ENCODE peak calls at places on chromosomes 6 and 20, in seven cellular contexts. Z, S, H, K, P, L and N are unnamed samples.

GRCh38 chr6:120938164-120938875 is 396.0 kb downstream of the TBC1D32 start:
- DNase-seq in Z (no peak), S (no peak), H (no peak), K (no peak), P (no peak), L (no peak), N (no peak)

GRCh38 chr20:47502271-47502730 is 614 bp downstream of the NCOA3 start:
- DNase-seq in Z (no peak), S (peak; percentile 30), H (no peak), K (peak; percentile 37), P (peak; percentile 60), L (no peak), N (no peak)

GRCh38 chr6:56727097-56727845 is 84.6 kb upstream of the DST start:
- DNase-seq in Z (peak; percentile 12), S (no peak), H (no peak), K (peak; percentile 26), P (no peak), L (no peak), N (no peak)

GRCh38 chr6:18503588-18504231 is 116.6 kb downstream of the RNF144B start:
- DNase-seq in Z (peak; percentile 81), S (peak; percentile 71), H (peak; percentile 66), K (peak; percentile 84), P (no peak), L (peak; percentile 89), N (peak; percentile 47)

GRCh38 chr6:537114-537513 is 119.8 kb downstream of the HUS1B start:
- DNase-seq in Z (no peak), S (no peak), H (no peak), K (no peak), P (no peak), L (no peak), N (no peak)

GRCh38 chr6:38154731-38155130 is 335.2 kb downstream of the ZFAND3 start:
- DNase-seq in Z (no peak), S (no peak), H (no peak), K (no peak), P (no peak), L (no peak), N (no peak)

GRCh38 chr6:40552926-40553325 is 34.2 kb downstream of the LRFN2 start:
- DNase-seq in Z (no peak), S (no peak), H (no peak), K (no peak), P (no peak), L (no peak), N (no peak)

GRCh38 chr20:52230406-52230805 is 38.8 kb upstream of the ZFP64 start:
- DNase-seq in Z (peak; percentile 66), S (no peak), H (no peak), K (peak; percentile 27), P (no peak), L (no peak), N (peak; percentile 81)

GRCh38 chr6:93343476-93343875 is 75.9 kb downstream of the EPHA7 start:
- DNase-seq in Z (no peak), S (no peak), H (no peak), K (no peak), P (no peak), L (no peak), N (no peak)

DNA sequence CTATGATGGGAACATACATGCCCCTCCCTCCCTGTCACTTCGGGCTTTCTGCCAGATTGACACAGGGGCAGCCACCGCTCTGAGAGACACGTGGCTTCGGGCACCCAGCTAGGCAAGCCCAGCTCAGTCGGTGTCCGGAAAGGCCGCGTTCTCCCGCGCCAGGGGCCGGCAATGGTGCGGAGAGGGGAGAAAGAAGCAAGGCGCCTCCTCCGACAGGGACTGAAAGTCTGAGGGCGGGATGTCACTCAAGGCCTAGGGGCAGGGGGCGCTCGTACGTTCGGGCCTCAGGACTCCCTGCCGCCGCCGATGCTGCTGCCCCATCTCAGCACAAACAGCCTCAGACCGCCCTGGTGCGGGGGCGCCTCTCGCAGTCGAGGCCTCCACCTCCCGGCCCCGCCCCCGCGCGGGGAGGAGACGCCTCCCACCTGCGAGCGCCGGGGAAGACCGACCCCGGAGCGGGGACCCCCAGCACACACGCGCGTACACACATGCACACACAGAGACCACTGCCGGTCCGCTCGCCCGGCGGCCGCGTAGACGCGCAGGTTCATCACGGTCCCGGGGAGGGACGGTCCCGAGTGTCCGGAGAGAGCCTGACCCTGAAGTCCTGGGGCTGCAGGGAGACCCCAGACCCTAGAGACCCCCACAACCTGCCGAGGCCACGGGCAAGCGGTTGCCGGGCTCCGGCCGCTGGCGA is 1.9 kb downstream of the GRM4 start:
- DNase-seq in Z (no peak), S (no peak), H (no peak), K (peak; percentile 69), P (no peak), L (peak; percentile 66), N (no peak)
- H3K4me3 ChIP-seq in Z (no peak overlapping the region), S (no peak overlapping the region), H (no peak overlapping the region), K (no peak overlapping the region), P (peak overlapping the region; percentile 43), L (no peak overlapping the region), N (peak overlapping the region; percentile 50)

GRCh38 chr6:133369755-133370154 is 128.6 kb downstream of the EYA4 start:
- DNase-seq in Z (no peak), S (no peak), H (no peak), K (no peak), P (no peak), L (no peak), N (no peak)

GRCh38 chr6:133362813-133363212 is 121.7 kb downstream of the EYA4 start:
- DNase-seq in Z (no peak), S (no peak), H (no peak), K (no peak), P (no peak), L (no peak), N (no peak)

GRCh38 chr6:133368664-133369063 is 127.5 kb downstream of the EYA4 start:
- DNase-seq in Z (no peak), S (no peak), H (no peak), K (no peak), P (no peak), L (no peak), N (no peak)
- H3K4me3 ChIP-seq in Z (no peak overlapping the region), S (no peak overlapping the region), H (no peak overlapping the region), K (no peak overlapping the region), P (no peak overlapping the region), L (no peak overlapping the region), N (no peak overlapping the region)

GRCh38 chr6:108166664-108167448 is 1.0 kb downstream of the NR2E1 start:
- DNase-seq in Z (no peak), S (no peak), H (no peak), K (no peak), P (no peak), L (no peak), N (no peak)
- H3K4me3 ChIP-seq in Z (no peak overlapping the region), S (no peak overlapping the region), H (no peak overlapping the region), K (no peak overlapping the region), P (peak overlapping the region; percentile 33), L (no peak overlapping the region), N (no peak overlapping the region)

GRCh38 chr6:15090145-15090579 is 155.7 kb upstream of the JARID2 start:
- DNase-seq in Z (peak; percentile 18), S (no peak), H (no peak), K (peak; percentile 18), P (no peak), L (no peak), N (no peak)
- H3K4me3 ChIP-seq in Z (no peak overlapping the region), S (no peak overlapping the region), H (no peak overlapping the region), K (no peak overlapping the region), P (no peak overlapping the region), L (no peak overlapping the region), N (no peak overlapping the region)

GRCh38 chr6:46011241-46012085 is 4.2 kb downstream of the CLIC5 start:
- DNase-seq in Z (no peak), S (peak; percentile 13), H (no peak), K (peak; percentile 69), P (no peak), L (no peak), N (no peak)
- H3K4me3 ChIP-seq in Z (no peak overlapping the region), S (no peak overlapping the region), H (no peak overlapping the region), K (no peak overlapping the region), P (peak overlapping the region; percentile 9), L (no peak overlapping the region), N (no peak overlapping the region)

GRCh38 chr20:63539092-63539430 is 1.9 kb upstream of the PTK6 start:
- DNase-seq in Z (no peak), S (no peak), H (no peak), K (no peak), P (no peak), L (no peak), N (no peak)

GRCh38 chr20:63538204-63539091 is 1.3 kb upstream of the PTK6 start:
- DNase-seq in Z (peak; percentile 46), S (no peak), H (no peak), K (peak; percentile 57), P (peak; percentile 86), L (peak; percentile 29), N (no peak)

GRCh38 chr20:63537525-63538203 is 488 bp upstream of the PTK6 start:
- DNase-seq in Z (peak; percentile 88), S (peak; percentile 80), H (peak; percentile 81), K (peak; percentile 93), P (peak; percentile 98), L (peak; percentile 92), N (peak; percentile 58)

GRCh38 chr20:63536241-63536977 is 767 bp downstream of the PTK6 start:
- DNase-seq in Z (peak; percentile 57), S (no peak), H (no peak), K (no peak), P (no peak), L (no peak), N (peak; percentile 37)

GRCh38 chr20:63536997-63537524 is at the start of gene PTK6:
- DNase-seq in Z (no peak), S (no peak), H (no peak), K (no peak), P (peak; percentile 93), L (peak; percentile 45), N (no peak)
- H3K4me3 ChIP-seq in Z (peak within 1 kb of the TSS; percentile 22), S (no peak within 1 kb of the TSS), H (peak within 1 kb of the TSS; percentile 46), K (no peak within 1 kb of the TSS), P (peak within 1 kb of the TSS; percentile 60), L (peak within 1 kb of the TSS; percentile 60), N (peak within 1 kb of the TSS; percentile 26)

DNA sequence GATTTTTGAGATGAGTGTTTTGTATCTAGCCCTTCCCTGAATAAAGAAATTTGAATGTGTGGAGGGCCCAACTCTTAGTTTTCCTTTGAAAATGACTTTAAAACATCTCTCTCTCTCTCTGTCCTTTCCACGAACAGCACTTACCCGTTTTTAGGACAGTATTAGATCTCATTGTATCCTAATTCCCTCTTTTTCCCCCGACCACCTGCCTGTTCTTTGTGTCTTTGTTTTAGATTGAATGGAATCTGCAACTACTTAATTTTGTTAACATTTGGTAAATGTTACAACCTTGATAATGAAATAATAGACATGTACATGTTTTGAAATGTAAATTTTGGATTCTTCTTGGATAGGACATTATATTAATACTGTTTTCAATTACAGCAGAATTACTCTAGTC is 3.1 kb downstream of the DSP start:
- DNase-seq in Z (no peak), S (no peak), H (no peak), K (no peak), P (no peak), L (no peak), N (no peak)
- H3K4me3 ChIP-seq in Z (no peak overlapping the region), S (no peak overlapping the region), H (no peak overlapping the region), K (peak overlapping the region; percentile 84), P (no peak overlapping the region), L (no peak overlapping the region), N (no peak overlapping the region)

GRCh38 chr6:127164009-127164408 is 45.5 kb downstream of the RSPO3 start:
- DNase-seq in Z (no peak), S (no peak), H (no peak), K (no peak), P (no peak), L (no peak), N (no peak)

GRCh38 chr6:127160484-127160883 is 42.0 kb downstream of the RSPO3 start:
- DNase-seq in Z (no peak), S (no peak), H (no peak), K (no peak), P (no peak), L (no peak), N (no peak)

GRCh38 chr6:127164555-127164954 is 46.1 kb downstream of the RSPO3 start:
- DNase-seq in Z (no peak), S (no peak), H (no peak), K (no peak), P (no peak), L (no peak), N (no peak)

GRCh38 chr6:127162808-127163207 is 44.3 kb downstream of the RSPO3 start:
- DNase-seq in Z (peak; percentile 83), S (no peak), H (no peak), K (no peak), P (no peak), L (no peak), N (peak; percentile 89)
- H3K4me3 ChIP-seq in Z (no peak overlapping the region), S (no peak overlapping the region), H (no peak overlapping the region), K (no peak overlapping the region), P (no peak overlapping the region), L (no peak overlapping the region), N (no peak overlapping the region)